ENCODE peak calls at places on chromosomes 6 and 20, in eight cellular contexts. T is prostate gland; E is mesenchymal stem cell; Y is psoas muscle; O is MM.1S; N is effector memory CD4-positive, alpha-beta T cell; R is Panc1; I is mammary epithelial cell. V is an unnamed sample.

GRCh38 chr20:32155017-32155965 is 45.8 kb downstream of the TM9SF4 start:
- DNase-seq in T (peak; percentile 29), E (peak; percentile 92), Y (peak; percentile 90), O (no peak), N (no peak), R (peak; percentile 70), I (peak; percentile 92), V (no peak)

GRCh38 chr6:45422541-45423110 is 44.9 kb upstream of the SUPT3H start:
- DNase-seq in T (peak; percentile 41), E (peak; percentile 74), Y (peak; percentile 37), O (peak; percentile 52), N (peak; percentile 63), R (no peak), I (peak; percentile 57), V (no peak)

GRCh38 chr6:93418113-93418447 is 1.3 kb downstream of the EPHA7 start:
- DNase-seq in T (no peak), E (no peak), Y (no peak), O (no peak), N (no peak), R (no peak), I (no peak), V (no peak)

GRCh38 chr20:19864130-19864529 is 106.1 kb downstream of the RIN2 start:
- DNase-seq in T (no peak), E (no peak), Y (no peak), O (no peak), N (no peak), R (no peak), I (no peak), V (no peak)

GRCh38 chr6:121563286-121563685 is 127.8 kb downstream of the GJA1 start:
- DNase-seq in T (no peak), E (no peak), Y (no peak), O (no peak), N (no peak), R (no peak), I (no peak), V (no peak)

GRCh38 chr6:9537381-9537780 is 877.5 kb downstream of the TFAP2A start:
- DNase-seq in T (no peak), E (peak; percentile 35), Y (no peak), O (no peak), N (no peak), R (no peak), I (no peak), V (no peak)

GRCh38 chr6:15264902-15265761 is 19.3 kb downstream of the JARID2 start:
- DNase-seq in T (peak; percentile 50), E (peak; percentile 72), Y (no peak), O (no peak), N (no peak), R (no peak), I (no peak), V (no peak)

GRCh38 chr6:56507517-56507916 is 135.2 kb downstream of the DST start:
- DNase-seq in T (no peak), E (no peak), Y (no peak), O (no peak), N (no peak), R (no peak), I (no peak), V (no peak)

GRCh38 chr6:115613488-115613887 is 447.2 kb downstream of the FRK start:
- DNase-seq in T (no peak), E (peak; percentile 45), Y (no peak), O (no peak), N (no peak), R (no peak), I (no peak), V (no peak)

GRCh38 chr6:112117554-112117953 is 30.2 kb downstream of the FAM229B start:
- DNase-seq in T (no peak), E (peak; percentile 24), Y (no peak), O (no peak), N (no peak), R (no peak), I (peak; percentile 37), V (no peak)

GRCh38 chr20:63694596-63695418 is 1.6 kb upstream of the TNFRSF6B start:
- DNase-seq in T (no peak), E (no peak), Y (no peak), O (no peak), N (no peak), R (no peak), I (no peak), V (no peak)

GRCh38 chr20:21520702-21521595 is 7.1 kb upstream of the NKX2-2 start:
- DNase-seq in T (no peak), E (no peak), Y (no peak), O (no peak), N (no peak), R (no peak), I (no peak), V (no peak)

DNA sequence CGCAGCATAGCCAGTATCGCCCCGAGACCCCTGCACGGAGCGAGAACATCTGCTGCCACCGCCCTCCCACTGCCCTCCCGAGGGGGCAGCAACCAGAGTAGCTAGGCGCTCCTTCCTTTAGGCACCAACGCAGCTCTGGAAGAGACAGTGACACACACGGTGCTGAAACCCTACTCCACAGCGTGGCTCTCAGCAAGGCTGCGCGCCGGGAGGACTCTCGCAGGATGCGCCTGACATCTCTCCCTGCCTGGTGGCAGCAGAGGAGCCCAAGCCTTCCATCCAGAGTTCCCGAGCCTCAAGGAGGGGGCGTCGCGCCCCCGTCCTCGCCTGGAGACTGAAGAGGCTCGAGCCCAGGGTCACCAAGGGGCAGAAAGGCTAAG is 2.1 kb downstream of the TAF4 start:
- DNase-seq in T (no peak), E (peak; percentile 64), Y (no peak), O (no peak), N (no peak), R (no peak), I (no peak), V (peak; percentile 51)
- H3K4me3 ChIP-seq in T (peak overlapping the region; percentile 26), E (peak overlapping the region; percentile 63), Y (peak overlapping the region; percentile 64), O (no peak overlapping the region), N (no peak overlapping the region), R (peak overlapping the region; percentile 43), I (no peak overlapping the region), V (peak overlapping the region; percentile 28)

DNA sequence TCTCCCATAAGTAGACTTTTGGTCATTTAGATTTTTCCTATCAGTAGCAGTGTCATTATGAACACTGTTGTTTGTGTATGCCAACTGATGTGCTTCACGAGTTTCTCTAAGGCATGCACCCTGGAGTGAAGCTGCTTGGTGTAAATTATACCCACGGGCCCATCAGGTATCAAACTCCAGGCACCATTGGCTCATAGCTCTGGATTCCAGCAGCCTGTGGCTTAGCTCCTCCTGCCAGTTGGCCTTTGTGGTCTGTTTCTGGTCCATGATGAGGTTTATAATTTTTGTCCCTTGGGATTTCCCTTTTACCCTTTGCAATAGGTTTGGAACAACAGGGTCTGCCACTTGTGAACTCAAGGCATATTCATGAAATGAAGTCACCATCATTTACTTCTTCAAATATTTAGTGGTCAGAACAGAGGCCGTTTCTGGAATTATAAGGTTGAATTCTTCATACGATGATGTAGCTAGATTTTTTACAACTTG is 350.5 kb downstream of the PRL start:
- DNase-seq in T (no peak), E (peak; percentile 91), Y (no peak), O (no peak), N (no peak), R (no peak), I (peak; percentile 49), V (no peak)
- H3K27ac ChIP-seq in T (no peak overlapping the region), E (peak overlapping the region; percentile 67), Y (no peak overlapping the region), O (no peak overlapping the region), N (no peak overlapping the region), R (peak overlapping the region; percentile 30), I (no peak overlapping the region), V (no peak overlapping the region)

DNA sequence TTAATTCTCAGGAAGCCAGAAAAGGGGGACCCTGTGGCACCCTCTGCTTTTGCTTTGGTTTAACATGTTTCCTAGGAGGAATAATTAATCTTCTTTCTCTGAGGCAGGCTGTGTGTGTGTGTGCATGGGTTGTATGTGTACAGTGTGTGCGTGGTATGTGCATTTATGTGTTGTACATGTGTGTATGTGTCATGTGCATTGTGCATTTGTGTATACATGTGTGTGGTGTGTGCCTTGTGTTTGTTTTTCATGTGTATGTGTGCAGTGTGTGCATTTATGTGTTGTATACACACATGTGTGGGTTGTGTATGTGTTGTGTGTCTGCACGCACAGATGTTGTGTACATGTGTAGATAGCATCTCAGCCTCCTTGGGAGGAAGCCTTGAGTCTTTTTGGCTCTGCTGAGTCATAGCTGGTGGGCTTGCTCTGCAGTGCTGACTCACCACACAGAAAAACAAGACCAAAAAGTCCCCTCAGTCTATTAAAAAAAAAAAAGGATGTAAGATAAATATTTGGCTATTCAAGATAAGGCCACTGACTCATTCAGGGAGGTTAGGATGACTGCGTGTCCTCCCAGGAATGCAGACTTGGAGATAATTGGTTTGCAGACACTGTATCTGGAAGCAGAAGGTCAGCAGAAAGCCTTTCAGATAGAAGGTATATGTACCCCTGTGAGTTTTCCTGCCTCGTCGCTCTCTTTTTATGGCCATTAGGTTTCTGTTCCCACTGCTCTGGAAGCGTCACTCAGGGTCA is 58.6 kb downstream of the SYNJ2 start:
- DNase-seq in T (no peak), E (peak; percentile 99), Y (no peak), O (no peak), N (no peak), R (peak; percentile 82), I (peak; percentile 91), V (peak; percentile 27)
- H3K4me3 ChIP-seq in T (no peak overlapping the region), E (no peak overlapping the region), Y (no peak overlapping the region), O (no peak overlapping the region), N (no peak overlapping the region), R (no peak overlapping the region), I (no peak overlapping the region), V (no peak overlapping the region)

GRCh38 chr6:163311830-163312229 is 102.7 kb upstream of the QKI start:
- DNase-seq in T (no peak), E (peak; percentile 6), Y (no peak), O (no peak), N (no peak), R (no peak), I (peak; percentile 31), V (no peak)

GRCh38 chr6:163310973-163311383 is 103.5 kb upstream of the QKI start:
- DNase-seq in T (no peak), E (no peak), Y (no peak), O (no peak), N (no peak), R (no peak), I (no peak), V (no peak)

GRCh38 chr6:163309491-163310026 is 105.0 kb upstream of the QKI start:
- DNase-seq in T (no peak), E (no peak), Y (no peak), O (no peak), N (no peak), R (no peak), I (peak; percentile 55), V (no peak)

GRCh38 chr6:163308629-163309276 is 105.8 kb upstream of the QKI start:
- DNase-seq in T (no peak), E (no peak), Y (no peak), O (no peak), N (no peak), R (no peak), I (no peak), V (no peak)

DNA sequence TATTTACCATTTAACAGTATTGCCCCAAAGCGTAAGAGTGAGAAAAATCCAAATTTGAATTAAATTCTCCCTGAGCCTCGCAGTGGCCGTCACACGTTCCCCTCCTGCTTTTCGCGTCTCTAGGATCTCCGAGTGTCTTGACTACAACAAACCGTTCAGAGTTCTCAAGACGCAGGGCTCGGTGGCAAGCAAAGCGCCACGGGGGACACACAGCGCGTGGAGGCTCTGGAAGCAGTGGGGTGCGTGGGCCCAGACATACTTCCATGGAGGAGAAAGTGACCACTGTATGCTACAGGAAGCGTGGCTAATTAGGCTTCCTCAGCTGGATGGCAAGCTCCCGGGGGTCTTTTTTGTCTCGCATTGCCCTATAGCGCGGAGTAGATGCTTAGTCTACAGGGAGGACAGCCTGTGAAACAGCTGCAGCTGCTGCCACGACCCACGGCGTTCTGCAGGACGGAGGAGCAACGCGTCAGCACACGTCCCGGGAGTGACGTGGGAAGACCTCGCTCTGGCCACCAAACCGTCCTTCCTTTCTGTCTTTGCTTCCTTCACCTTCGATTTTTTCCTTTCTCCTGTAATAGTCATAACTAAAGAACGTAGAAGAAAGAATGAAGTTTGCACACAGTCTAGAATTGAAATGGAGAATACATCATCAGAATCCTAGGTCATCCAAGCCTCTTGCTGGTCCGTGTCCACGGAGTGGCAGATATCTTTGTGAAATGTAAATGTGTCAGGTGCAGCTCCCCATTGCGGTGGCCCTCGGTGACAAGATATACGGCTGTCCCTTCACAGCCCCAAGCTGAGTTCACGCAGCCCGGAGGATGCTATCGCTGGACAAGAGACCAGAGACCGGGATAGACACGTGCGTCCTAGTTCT is 104.2 kb upstream of the QKI start:
- DNase-seq in T (no peak), E (no peak), Y (no peak), O (no peak), N (no peak), R (no peak), I (no peak), V (no peak)
- H3K27ac ChIP-seq in T (no peak overlapping the region), E (no peak overlapping the region), Y (no peak overlapping the region), O (no peak overlapping the region), N (no peak overlapping the region), R (no peak overlapping the region), I (no peak overlapping the region), V (peak overlapping the region; percentile 92)